ENCODE peak calls at places on chromosomes 7 and 10, in six cellular contexts. Q is A549, E is SK-N-SH, W is IMR-90, P is GM12878, L is HepG2. H is an unnamed sample.

GRCh38 chr10:132499367-132499685 is 38.3 kb upstream of the INPP5A start:
- DNase-seq in Q (no peak), E (no peak), W (no peak), P (no peak), L (no peak), H (no peak)

GRCh38 chr10:2772791-2773644 is 294.3 kb upstream of the PFKP start:
- DNase-seq in Q (no peak), E (peak; percentile 23), W (no peak), P (no peak), L (no peak), H (no peak)

GRCh38 chr10:86363833-86364511 is 2.6 kb downstream of the GRID1 start:
- DNase-seq in Q (no peak), E (no peak), W (no peak), P (no peak), L (no peak), H (no peak)

GRCh38 chr7:9280088-9280487 is 846.7 kb downstream of the NXPH1 start:
- DNase-seq in Q (no peak), E (no peak), W (no peak), P (no peak), L (no peak), H (no peak)

GRCh38 chr10:123507298-123507697 is 158.9 kb upstream of the GPR26 start:
- DNase-seq in Q (no peak), E (no peak), W (no peak), P (no peak), L (no peak), H (no peak)

GRCh38 chr10:93280699-93281366 is 201.3 kb downstream of the MYOF start:
- DNase-seq in Q (no peak), E (no peak), W (no peak), P (no peak), L (no peak), H (no peak)

GRCh38 chr7:112411186-112411795 is 39.0 kb upstream of the IFRD1 start:
- DNase-seq in Q (no peak), E (peak; percentile 64), W (peak; percentile 62), P (no peak), L (peak; percentile 31), H (no peak)

GRCh38 chr10:122495406-122496340 is 34.3 kb downstream of the HTRA1 start:
- DNase-seq in Q (no peak), E (no peak), W (no peak), P (no peak), L (no peak), H (no peak)

GRCh38 chr10:17109475-17110207 is 20.0 kb downstream of the CUBN start:
- DNase-seq in Q (peak; percentile 25), E (no peak), W (peak; percentile 85), P (no peak), L (no peak), H (no peak)

GRCh38 chr10:11678074-11678793 is 63.9 kb upstream of the ECHDC3 start:
- DNase-seq in Q (no peak), E (no peak), W (no peak), P (peak; percentile 98), L (peak; percentile 30), H (no peak)

GRCh38 chr7:82595176-82595575 is 151.6 kb upstream of the CACNA2D1 start:
- DNase-seq in Q (no peak), E (no peak), W (no peak), P (no peak), L (no peak), H (no peak)

GRCh38 chr7:120586561-120586960 is 271.4 kb downstream of the TSPAN12 start:
- DNase-seq in Q (no peak), E (no peak), W (no peak), P (no peak), L (no peak), H (no peak)

GRCh38 chr10:124376411-124376810 is 42.3 kb downstream of the OAT start:
- DNase-seq in Q (no peak), E (no peak), W (no peak), P (no peak), L (no peak), H (no peak)

GRCh38 chr10:43395571-43396060 is 13.4 kb downstream of the HNRNPF start:
- DNase-seq in Q (no peak), E (peak; percentile 58), W (peak; percentile 28), P (no peak), L (no peak), H (no peak)

GRCh38 chr7:30436518-30436917 is 42.1 kb downstream of the NOD1 start:
- DNase-seq in Q (no peak), E (no peak), W (no peak), P (no peak), L (no peak), H (no peak)

GRCh38 chr10:784377-784758 is 94.9 kb upstream of the DIP2C start:
- DNase-seq in Q (no peak), E (no peak), W (no peak), P (no peak), L (no peak), H (no peak)

GRCh38 chr10:124270940-124271339 is 147.8 kb downstream of the OAT start:
- DNase-seq in Q (no peak), E (no peak), W (no peak), P (no peak), L (no peak), H (no peak)

GRCh38 chr10:124298891-124299290 is 119.8 kb downstream of the OAT start:
- DNase-seq in Q (no peak), E (no peak), W (no peak), P (no peak), L (no peak), H (no peak)

DNA sequence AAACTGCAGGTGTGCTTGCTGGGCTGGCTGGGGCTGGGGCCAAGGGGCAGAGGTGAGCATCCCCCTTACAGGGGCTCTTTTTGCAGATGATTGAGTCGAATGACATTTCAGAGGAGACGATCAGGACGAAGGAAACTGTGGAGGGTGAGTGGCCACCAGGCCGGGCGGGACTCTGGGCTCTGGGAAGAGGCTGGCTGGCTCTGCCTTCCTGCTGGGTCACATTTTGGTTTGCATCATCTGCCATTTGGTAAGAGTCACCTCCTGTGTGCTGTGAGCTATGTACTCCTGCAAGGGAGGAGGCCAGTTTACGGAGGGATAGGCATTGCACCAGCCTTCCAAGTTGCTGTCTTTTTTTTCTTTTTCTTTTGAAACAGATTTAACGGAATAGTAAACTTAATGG is 73.0 kb upstream of the GTF2IRD1 start:
- DNase-seq in Q (no peak), E (no peak), W (no peak), P (no peak), L (peak; percentile 25), H (peak; percentile 22)
- TF ChIP-seq SMC3 in Q (no peak), E (no peak), W (no peak), P (no peak), L (no peak), H (no peak)

GRCh38 chr7:3259711-3260424 is 41.2 kb upstream of the SDK1 start:
- DNase-seq in Q (no peak), E (no peak), W (peak; percentile 78), P (no peak), L (no peak), H (no peak)
- TF ChIP-seq SMC3 in Q (no peak), E (no peak), W (no peak), P (no peak), L (no peak), H (no peak)

GRCh38 chr10:73824146-73824725 is 12.8 kb upstream of the NDST2 start:
- DNase-seq in Q (no peak), E (no peak), W (no peak), P (no peak), L (no peak), H (no peak)

GRCh38 chr10:73828166-73828565 is 16.8 kb upstream of the NDST2 start:
- DNase-seq in Q (no peak), E (no peak), W (no peak), P (no peak), L (no peak), H (no peak)

GRCh38 chr10:73823391-73823790 is 12.0 kb upstream of the NDST2 start:
- DNase-seq in Q (no peak), E (no peak), W (no peak), P (no peak), L (no peak), H (no peak)

DNA sequence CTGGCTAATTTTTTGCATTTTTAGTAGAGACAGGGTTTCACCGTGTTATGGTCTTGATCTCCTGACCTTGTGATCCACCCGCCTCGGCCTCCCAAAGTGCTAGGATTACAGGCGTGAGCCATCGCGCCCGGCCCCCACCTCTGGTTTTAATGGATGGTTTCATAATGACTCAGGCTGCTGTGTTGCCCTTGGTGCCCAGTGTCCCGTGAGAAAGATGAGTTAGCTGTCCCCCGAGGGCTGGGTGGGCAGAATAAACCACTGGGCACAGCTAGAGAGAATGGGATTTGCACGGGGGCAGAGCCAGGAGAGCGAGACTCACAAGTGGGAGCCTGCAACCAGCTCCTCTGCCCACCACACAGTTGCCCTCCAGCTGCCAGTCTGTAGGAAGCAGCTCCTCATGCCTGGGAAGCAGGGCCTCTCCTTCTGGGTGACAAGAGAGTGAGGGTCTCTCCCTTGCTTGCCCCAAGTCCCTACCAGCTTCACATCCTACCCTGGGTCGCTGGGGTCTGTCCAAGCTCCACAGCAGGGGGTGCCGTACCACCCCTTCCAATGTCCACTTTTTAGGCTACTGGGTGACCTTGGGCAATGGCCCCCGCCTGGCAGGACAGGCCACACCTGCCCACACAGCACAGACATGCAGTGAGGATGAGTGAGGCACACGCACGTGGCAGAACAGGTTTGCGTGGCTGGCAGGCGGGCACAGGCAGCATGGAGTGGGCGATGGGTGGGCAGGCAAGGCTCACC is 16.1 kb upstream of the NDST2 start:
- DNase-seq in Q (no peak), E (no peak), W (no peak), P (no peak), L (no peak), H (no peak)
- TF ChIP-seq SMC3 in Q (no peak), E (no peak), W (no peak), P (no peak), L (no peak), H (no peak)

GRCh38 chr7:12708314-12708713 is 20.9 kb downstream of the ARL4A start:
- DNase-seq in Q (no peak), E (no peak), W (no peak), P (no peak), L (no peak), H (no peak)

GRCh38 chr7:12712236-12712635 is 24.8 kb downstream of the ARL4A start:
- DNase-seq in Q (no peak), E (no peak), W (no peak), P (no peak), L (peak; percentile 69), H (no peak)

GRCh38 chr7:12711124-12711523 is 23.7 kb downstream of the ARL4A start:
- DNase-seq in Q (no peak), E (no peak), W (no peak), P (no peak), L (no peak), H (no peak)

GRCh38 chr7:12706900-12707536 is 19.6 kb downstream of the ARL4A start:
- DNase-seq in Q (no peak), E (no peak), W (peak; percentile 84), P (no peak), L (no peak), H (no peak)

DNA sequence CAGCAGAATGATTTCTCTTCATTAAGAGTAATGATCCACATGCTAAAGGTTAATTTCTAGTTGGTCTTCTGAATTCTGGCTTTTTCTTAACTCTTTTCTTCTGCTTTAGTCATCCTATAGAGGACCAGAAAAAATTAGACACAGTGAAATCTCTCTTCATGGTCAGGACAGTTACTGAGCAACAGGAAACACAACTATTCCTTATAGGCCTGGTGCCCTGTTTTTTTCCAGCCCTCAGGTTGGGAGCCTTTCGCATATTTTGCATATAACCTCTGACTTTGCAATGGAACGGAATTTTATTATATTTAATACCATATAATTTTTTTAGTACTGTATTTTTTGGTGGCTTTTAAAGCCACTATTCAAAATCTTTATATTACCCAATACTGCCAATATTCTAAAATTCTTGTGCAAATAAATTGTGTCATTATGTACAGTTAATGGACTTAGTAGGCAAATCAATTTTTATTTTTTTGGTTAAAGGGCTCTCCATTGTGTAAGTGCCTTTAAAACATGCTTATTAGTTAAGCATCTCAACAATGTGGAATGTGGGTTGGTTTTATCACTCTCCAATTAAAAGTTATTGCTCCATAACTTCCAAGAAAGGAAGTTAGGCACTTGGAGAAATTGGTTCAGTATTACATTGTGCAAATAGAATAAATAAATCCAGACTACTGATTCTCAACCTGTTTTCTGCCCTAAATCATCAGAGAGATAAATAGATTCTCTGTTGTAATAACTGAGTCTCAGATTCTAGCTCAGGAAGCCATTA is 22.5 kb downstream of the ARL4A start:
- DNase-seq in Q (no peak), E (no peak), W (peak; percentile 47), P (no peak), L (no peak), H (no peak)
- TF ChIP-seq SMC3 in Q (no peak), E (no peak), W (no peak), P (no peak), L (no peak), H (no peak)